ENCODE peak calls at places on chromosome 9, in ten cellular contexts. One of them, this sample, is unnamed.

GRCh38 chr9:123957168-123957721 is 27.3 kb upstream of the DENND1A start:
- DNase-seq in GM23338: no peak
- DNase-seq in uterus: no peak
- DNase-seq in bronchial epithelial cell: peak; percentile 34
- DNase-seq in Peyer's patch: no peak
- DNase-seq in left lung: no peak
- DNase-seq in HFFc6: no peak
- DNase-seq in BE2C: no peak
- DNase-seq in cardiac fibroblast: no peak
- DNase-seq in upper lobe of right lung: no peak
- DNase-seq in this sample: no peak

GRCh38 chr9:128406848-128407391 is 13.7 kb upstream of the CERCAM start:
- DNase-seq in HFFc6: no peak
- DNase-seq in uterus: no peak
- DNase-seq in upper lobe of right lung: no peak
- DNase-seq in cardiac fibroblast: peak; percentile 41
- DNase-seq in GM23338: no peak
- DNase-seq in bronchial epithelial cell: no peak
- DNase-seq in Peyer's patch: no peak
- DNase-seq in left lung: no peak
- DNase-seq in BE2C: no peak
- DNase-seq in this sample: no peak

GRCh38 chr9:96486351-96487029 is 36.5 kb downstream of the HABP4 start:
- DNase-seq in Peyer's patch: no peak
- DNase-seq in uterus: peak; percentile 45
- DNase-seq in GM23338: no peak
- DNase-seq in bronchial epithelial cell: no peak
- DNase-seq in upper lobe of right lung: peak; percentile 79
- DNase-seq in BE2C: peak; percentile 40
- DNase-seq in HFFc6: peak; percentile 84
- DNase-seq in cardiac fibroblast: peak; percentile 55
- DNase-seq in left lung: no peak
- DNase-seq in this sample: no peak

GRCh38 chr9:92173318-92173717 is 58.1 kb upstream of the SPTLC1 start:
- DNase-seq in GM23338: no peak
- DNase-seq in upper lobe of right lung: no peak
- DNase-seq in cardiac fibroblast: no peak
- DNase-seq in uterus: no peak
- DNase-seq in bronchial epithelial cell: no peak
- DNase-seq in BE2C: no peak
- DNase-seq in HFFc6: no peak
- DNase-seq in left lung: no peak
- DNase-seq in Peyer's patch: no peak
- DNase-seq in this sample: no peak

GRCh38 chr9:130333041-130334040 is 67.8 kb downstream of the HMCN2 start:
- DNase-seq in left lung: peak; percentile 61
- DNase-seq in cardiac fibroblast: no peak
- DNase-seq in HFFc6: no peak
- DNase-seq in upper lobe of right lung: peak; percentile 58
- DNase-seq in bronchial epithelial cell: no peak
- DNase-seq in Peyer's patch: no peak
- DNase-seq in BE2C: peak; percentile 58
- DNase-seq in uterus: peak; percentile 57
- DNase-seq in GM23338: no peak
- DNase-seq in this sample: no peak

GRCh38 chr9:78280982-78281668 is 15.8 kb upstream of the PSAT1 start:
- DNase-seq in cardiac fibroblast: peak; percentile 74
- DNase-seq in bronchial epithelial cell: no peak
- DNase-seq in GM23338: no peak
- DNase-seq in uterus: peak; percentile 82
- DNase-seq in left lung: peak; percentile 79
- DNase-seq in BE2C: peak; percentile 65
- DNase-seq in Peyer's patch: no peak
- DNase-seq in HFFc6: no peak
- DNase-seq in upper lobe of right lung: peak; percentile 81
- DNase-seq in this sample: no peak

GRCh38 chr9:108934323-108934885 is at the start of gene ABITRAM:
- DNase-seq in bronchial epithelial cell: peak; percentile 59
- DNase-seq in upper lobe of right lung: peak; percentile 90
- DNase-seq in left lung: peak; percentile 93
- DNase-seq in Peyer's patch: peak; percentile 86
- DNase-seq in GM23338: peak; percentile 87
- DNase-seq in HFFc6: peak; percentile 51
- DNase-seq in cardiac fibroblast: peak; percentile 78
- DNase-seq in BE2C: peak; percentile 83
- DNase-seq in uterus: peak; percentile 72
- DNase-seq in this sample: peak; percentile 62

GRCh38 chr9:37608250-37608649 is 15.9 kb upstream of the TOMM5 start:
- DNase-seq in HFFc6: no peak
- DNase-seq in BE2C: no peak
- DNase-seq in upper lobe of right lung: no peak
- DNase-seq in Peyer's patch: no peak
- DNase-seq in left lung: no peak
- DNase-seq in cardiac fibroblast: no peak
- DNase-seq in bronchial epithelial cell: no peak
- DNase-seq in uterus: no peak
- DNase-seq in GM23338: no peak
- DNase-seq in this sample: no peak

GRCh38 chr9:28155067-28155466 is 581.8 kb upstream of the C9orf72 start:
- DNase-seq in upper lobe of right lung: no peak
- DNase-seq in HFFc6: no peak
- DNase-seq in BE2C: no peak
- DNase-seq in Peyer's patch: no peak
- DNase-seq in GM23338: no peak
- DNase-seq in bronchial epithelial cell: no peak
- DNase-seq in left lung: no peak
- DNase-seq in cardiac fibroblast: no peak
- DNase-seq in uterus: no peak
- DNase-seq in this sample: no peak

GRCh38 chr9:1216532-1216931 is 166.4 kb downstream of the DMRT2 start:
- DNase-seq in GM23338: no peak
- DNase-seq in HFFc6: peak; percentile 56
- DNase-seq in left lung: no peak
- DNase-seq in uterus: no peak
- DNase-seq in upper lobe of right lung: no peak
- DNase-seq in cardiac fibroblast: peak; percentile 54
- DNase-seq in BE2C: no peak
- DNase-seq in bronchial epithelial cell: peak; percentile 86
- DNase-seq in Peyer's patch: no peak
- DNase-seq in this sample: no peak

GRCh38 chr9:121985792-121986494 is 107.2 kb downstream of the TTLL11 start:
- DNase-seq in GM23338: peak; percentile 31
- DNase-seq in BE2C: no peak
- DNase-seq in cardiac fibroblast: no peak
- DNase-seq in bronchial epithelial cell: no peak
- DNase-seq in HFFc6: no peak
- DNase-seq in uterus: no peak
- DNase-seq in left lung: peak; percentile 67
- DNase-seq in Peyer's patch: no peak
- DNase-seq in upper lobe of right lung: no peak
- DNase-seq in this sample: no peak

GRCh38 chr9:7172445-7173115 is 414.8 kb downstream of the KDM4C start:
- DNase-seq in upper lobe of right lung: no peak
- DNase-seq in GM23338: no peak
- DNase-seq in left lung: no peak
- DNase-seq in HFFc6: peak; percentile 32
- DNase-seq in BE2C: no peak
- DNase-seq in bronchial epithelial cell: no peak
- DNase-seq in Peyer's patch: no peak
- DNase-seq in cardiac fibroblast: peak; percentile 34
- DNase-seq in uterus: no peak
- DNase-seq in this sample: no peak

GRCh38 chr9:78575041-78575440 is 278.1 kb downstream of the PSAT1 start:
- DNase-seq in GM23338: no peak
- DNase-seq in cardiac fibroblast: no peak
- DNase-seq in HFFc6: no peak
- DNase-seq in left lung: no peak
- DNase-seq in Peyer's patch: no peak
- DNase-seq in bronchial epithelial cell: no peak
- DNase-seq in BE2C: no peak
- DNase-seq in upper lobe of right lung: no peak
- DNase-seq in uterus: no peak
- DNase-seq in this sample: no peak

GRCh38 chr9:114551750-114552685 is 35.6 kb upstream of the ATP6V1G1 start:
- DNase-seq in GM23338: no peak
- DNase-seq in BE2C: peak; percentile 35
- DNase-seq in upper lobe of right lung: no peak
- DNase-seq in left lung: no peak
- DNase-seq in bronchial epithelial cell: peak; percentile 99
- DNase-seq in HFFc6: peak; percentile 99
- DNase-seq in cardiac fibroblast: peak; percentile 99
- DNase-seq in uterus: peak; percentile 74
- DNase-seq in Peyer's patch: peak; percentile 52
- DNase-seq in this sample: no peak

GRCh38 chr9:92385953-92386352 is 18.4 kb downstream of the OGN start:
- DNase-seq in left lung: no peak
- DNase-seq in upper lobe of right lung: no peak
- DNase-seq in Peyer's patch: no peak
- DNase-seq in cardiac fibroblast: peak; percentile 27
- DNase-seq in HFFc6: no peak
- DNase-seq in uterus: no peak
- DNase-seq in BE2C: no peak
- DNase-seq in GM23338: no peak
- DNase-seq in bronchial epithelial cell: peak; percentile 94
- DNase-seq in this sample: no peak

GRCh38 chr9:120186276-120186675 is 393.7 kb downstream of the CDK5RAP2 start:
- DNase-seq in bronchial epithelial cell: no peak
- DNase-seq in uterus: no peak
- DNase-seq in GM23338: no peak
- DNase-seq in left lung: no peak
- DNase-seq in BE2C: no peak
- DNase-seq in Peyer's patch: no peak
- DNase-seq in upper lobe of right lung: no peak
- DNase-seq in cardiac fibroblast: no peak
- DNase-seq in HFFc6: no peak
- DNase-seq in this sample: no peak

GRCh38 chr9:35791321-35791921 is at the start of gene NPR2:
- DNase-seq in BE2C: peak; percentile 48
- DNase-seq in left lung: no peak
- DNase-seq in uterus: peak; percentile 67
- DNase-seq in cardiac fibroblast: peak; percentile 31
- DNase-seq in GM23338: peak; percentile 58
- DNase-seq in upper lobe of right lung: peak; percentile 65
- DNase-seq in HFFc6: no peak
- DNase-seq in Peyer's patch: no peak
- DNase-seq in bronchial epithelial cell: no peak
- DNase-seq in this sample: peak; percentile 23

DNA sequence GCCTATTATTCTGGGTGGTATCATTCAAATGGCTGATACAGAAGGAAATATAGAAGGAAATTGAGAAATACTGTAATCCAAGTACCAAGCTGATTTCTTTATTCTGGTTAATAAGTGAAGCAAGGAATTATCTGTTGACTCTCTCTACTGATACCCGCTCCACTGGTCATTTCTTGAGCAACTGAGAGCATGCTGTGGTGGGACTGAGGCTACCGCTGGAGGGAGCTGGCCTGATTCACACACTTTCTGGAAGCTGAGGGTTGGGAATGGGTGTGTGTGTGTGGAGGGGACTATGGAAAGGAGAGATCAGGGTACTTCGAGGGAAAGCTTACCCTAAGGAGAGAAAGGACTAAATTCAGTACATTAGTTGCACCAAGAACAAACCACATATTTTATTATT is 104.1 kb downstream of the UGCG start:
- DNase-seq in HFFc6: no peak
- DNase-seq in upper lobe of right lung: no peak
- DNase-seq in cardiac fibroblast: no peak
- DNase-seq in BE2C: no peak
- DNase-seq in bronchial epithelial cell: no peak
- DNase-seq in left lung: no peak
- DNase-seq in uterus: no peak
- DNase-seq in GM23338: peak; percentile 44
- DNase-seq in Peyer's patch: no peak
- DNase-seq in this sample: no peak
- TF ChIP-seq CTCF in HFFc6: no peak
- TF ChIP-seq CTCF in upper lobe of right lung: no peak
- TF ChIP-seq CTCF in cardiac fibroblast: no peak
- TF ChIP-seq CTCF in BE2C: no peak
- TF ChIP-seq CTCF in bronchial epithelial cell: no peak
- TF ChIP-seq CTCF in left lung: no peak
- TF ChIP-seq CTCF in uterus: no peak
- TF ChIP-seq CTCF in GM23338: peak; percentile 36
- TF ChIP-seq CTCF in Peyer's patch: no peak
- TF ChIP-seq CTCF in this sample: no peak

DNA sequence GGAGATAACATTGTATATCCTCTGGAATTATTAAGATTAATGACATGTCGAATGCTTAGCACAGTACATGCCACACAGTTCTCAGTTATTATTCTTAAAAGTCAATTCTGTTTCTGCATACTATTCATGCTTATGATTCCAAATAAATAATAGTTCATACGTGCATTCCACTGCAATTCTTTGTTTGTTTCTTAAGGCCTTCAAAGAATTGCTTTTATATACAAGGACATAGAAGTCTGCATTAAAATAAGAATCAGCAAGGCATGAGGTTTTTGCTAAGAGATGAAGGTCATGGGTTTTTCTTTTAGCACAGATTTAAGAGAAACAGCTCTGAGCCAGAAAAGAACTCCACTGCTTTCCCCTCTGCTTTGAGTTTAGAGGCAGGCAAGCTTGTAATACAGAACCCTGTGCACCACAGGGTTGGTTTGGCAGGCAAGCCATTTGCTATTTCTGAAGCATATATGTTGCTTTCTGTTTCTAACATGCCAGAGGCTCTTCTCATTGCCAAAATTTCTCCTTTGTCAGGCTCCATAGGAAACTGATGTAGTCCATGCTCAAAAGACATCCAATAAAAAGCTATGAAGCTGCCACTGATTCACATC is 420.6 kb upstream of the TYRP1 start:
- DNase-seq in HFFc6: no peak
- DNase-seq in bronchial epithelial cell: no peak
- DNase-seq in upper lobe of right lung: no peak
- DNase-seq in uterus: no peak
- DNase-seq in cardiac fibroblast: no peak
- DNase-seq in Peyer's patch: no peak
- DNase-seq in BE2C: no peak
- DNase-seq in left lung: no peak
- DNase-seq in GM23338: no peak
- DNase-seq in this sample: no peak
- TF ChIP-seq CTCF in HFFc6: no peak
- TF ChIP-seq CTCF in bronchial epithelial cell: no peak
- TF ChIP-seq CTCF in upper lobe of right lung: no peak
- TF ChIP-seq CTCF in uterus: no peak
- TF ChIP-seq CTCF in cardiac fibroblast: no peak
- TF ChIP-seq CTCF in Peyer's patch: no peak
- TF ChIP-seq CTCF in BE2C: no peak
- TF ChIP-seq CTCF in left lung: no peak
- TF ChIP-seq CTCF in GM23338: no peak
- TF ChIP-seq CTCF in this sample: no peak

GRCh38 chr9:16870606-16871357 is at the start of gene BNC2:
- DNase-seq in cardiac fibroblast: peak; percentile 61
- DNase-seq in Peyer's patch: peak; percentile 66
- DNase-seq in GM23338: peak; percentile 89
- DNase-seq in bronchial epithelial cell: no peak
- DNase-seq in upper lobe of right lung: no peak
- DNase-seq in HFFc6: peak; percentile 13
- DNase-seq in BE2C: peak; percentile 61
- DNase-seq in left lung: peak; percentile 85
- DNase-seq in uterus: peak; percentile 72
- DNase-seq in this sample: peak; percentile 67
- TF ChIP-seq CTCF in cardiac fibroblast: no peak
- TF ChIP-seq CTCF in Peyer's patch: no peak
- TF ChIP-seq CTCF in GM23338: no peak
- TF ChIP-seq CTCF in bronchial epithelial cell: no peak
- TF ChIP-seq CTCF in upper lobe of right lung: no peak
- TF ChIP-seq CTCF in HFFc6: no peak
- TF ChIP-seq CTCF in BE2C: no peak
- TF ChIP-seq CTCF in left lung: no peak
- TF ChIP-seq CTCF in uterus: peak; percentile 26
- TF ChIP-seq CTCF in this sample: peak; percentile 29

GRCh38 chr9:104173020-104173419 is 78.9 kb downstream of the SMC2 start:
- DNase-seq in left lung: no peak
- DNase-seq in bronchial epithelial cell: no peak
- DNase-seq in upper lobe of right lung: no peak
- DNase-seq in Peyer's patch: no peak
- DNase-seq in HFFc6: no peak
- DNase-seq in BE2C: no peak
- DNase-seq in cardiac fibroblast: no peak
- DNase-seq in uterus: no peak
- DNase-seq in GM23338: no peak
- DNase-seq in this sample: no peak
- TF ChIP-seq CTCF in left lung: no peak
- TF ChIP-seq CTCF in bronchial epithelial cell: no peak
- TF ChIP-seq CTCF in upper lobe of right lung: no peak
- TF ChIP-seq CTCF in Peyer's patch: no peak
- TF ChIP-seq CTCF in HFFc6: no peak
- TF ChIP-seq CTCF in BE2C: no peak
- TF ChIP-seq CTCF in cardiac fibroblast: no peak
- TF ChIP-seq CTCF in uterus: no peak
- TF ChIP-seq CTCF in GM23338: no peak
- TF ChIP-seq CTCF in this sample: no peak

This sample was measured in neural crest cell.